ENCODE peak calls at places on chromosomes 1 and 21, in five cellular contexts. K, R, O, T and M are unnamed samples.

GRCh38 chr1:93908394-93909145 is 660 bp downstream of the GCLM start:
- DNase-seq in K (peak), R (peak), O (peak), T (no peak), M (no peak)

GRCh38 chr1:3883194-3883920 is 16.7 kb downstream of the C1orf174 start:
- DNase-seq in K (no peak), R (no peak), O (no peak), T (no peak), M (no peak)

GRCh38 chr1:240496941-240497340 is 115.0 kb downstream of the GREM2 start:
- DNase-seq in K (no peak), R (no peak), O (no peak), T (no peak), M (no peak)

GRCh38 chr1:167648978-167649752 is 19.1 kb downstream of the RCSD1 start:
- DNase-seq in K (no peak), R (no peak), O (no peak), T (no peak), M (no peak)

GRCh38 chr1:33349081-33349759 is 28.3 kb upstream of the A3GALT2 start:
- DNase-seq in K (peak), R (peak), O (no peak), T (no peak), M (peak)

GRCh38 chr1:58815069-58815679 is 31.3 kb upstream of the JUN start:
- DNase-seq in K (peak), R (peak), O (peak), T (peak), M (peak)

GRCh38 chr1:15765495-15766194 is 7.0 kb downstream of the FBLIM1 start:
- DNase-seq in K (peak), R (no peak), O (no peak), T (no peak), M (no peak)

GRCh38 chr1:222420621-222421020 is 127.3 kb downstream of the HHIPL2 start:
- DNase-seq in K (no peak), R (no peak), O (no peak), T (no peak), M (no peak)

GRCh38 chr1:38541223-38541622 is 318.3 kb downstream of the RRAGC start:
- DNase-seq in K (peak), R (no peak), O (no peak), T (no peak), M (no peak)

DNA sequence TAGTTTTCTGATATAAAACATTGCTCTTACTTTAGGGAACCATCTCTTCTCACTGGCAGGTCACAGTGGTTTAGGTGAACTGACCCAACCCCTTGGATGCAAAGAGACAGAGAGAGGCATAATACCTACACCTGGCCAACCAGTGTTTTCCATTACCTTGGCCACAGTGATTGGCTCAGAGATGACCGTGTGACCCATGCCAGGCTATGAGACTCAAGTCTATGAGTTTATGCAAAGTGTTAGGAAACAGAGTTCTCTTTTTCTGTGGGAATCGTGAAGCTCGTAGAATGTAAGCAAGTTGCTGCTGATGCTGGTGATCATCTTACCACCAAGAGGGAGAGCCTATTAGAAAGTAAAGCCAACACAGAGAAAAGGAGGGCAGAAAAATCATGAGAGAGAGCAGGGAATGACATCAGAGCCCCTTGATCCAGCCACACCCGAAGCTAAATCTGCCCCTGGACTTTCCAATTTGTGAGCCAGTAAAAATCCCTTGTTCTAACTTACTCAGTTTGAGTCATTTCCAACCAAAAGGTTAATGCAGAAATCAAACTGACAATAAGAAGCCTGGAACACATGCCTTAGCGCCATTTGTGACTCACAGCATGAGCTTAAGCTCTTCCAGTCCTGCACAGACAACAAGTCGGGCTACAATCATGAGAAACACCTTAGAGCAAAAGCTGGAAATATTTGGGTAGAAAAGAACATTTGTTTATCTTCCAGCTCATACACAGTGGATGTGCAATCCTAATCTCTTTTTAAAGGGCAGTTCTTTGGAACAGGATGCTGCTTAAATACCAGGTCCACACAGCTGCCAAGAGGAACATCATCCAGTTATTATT is 81.3 kb upstream of the KAZN start:
- DNase-seq in K (no peak), R (no peak), O (no peak), T (peak), M (no peak)
- TF ChIP-seq GABPA in K (no peak), R (no peak), O (no peak), T (peak), M (no peak)

DNA sequence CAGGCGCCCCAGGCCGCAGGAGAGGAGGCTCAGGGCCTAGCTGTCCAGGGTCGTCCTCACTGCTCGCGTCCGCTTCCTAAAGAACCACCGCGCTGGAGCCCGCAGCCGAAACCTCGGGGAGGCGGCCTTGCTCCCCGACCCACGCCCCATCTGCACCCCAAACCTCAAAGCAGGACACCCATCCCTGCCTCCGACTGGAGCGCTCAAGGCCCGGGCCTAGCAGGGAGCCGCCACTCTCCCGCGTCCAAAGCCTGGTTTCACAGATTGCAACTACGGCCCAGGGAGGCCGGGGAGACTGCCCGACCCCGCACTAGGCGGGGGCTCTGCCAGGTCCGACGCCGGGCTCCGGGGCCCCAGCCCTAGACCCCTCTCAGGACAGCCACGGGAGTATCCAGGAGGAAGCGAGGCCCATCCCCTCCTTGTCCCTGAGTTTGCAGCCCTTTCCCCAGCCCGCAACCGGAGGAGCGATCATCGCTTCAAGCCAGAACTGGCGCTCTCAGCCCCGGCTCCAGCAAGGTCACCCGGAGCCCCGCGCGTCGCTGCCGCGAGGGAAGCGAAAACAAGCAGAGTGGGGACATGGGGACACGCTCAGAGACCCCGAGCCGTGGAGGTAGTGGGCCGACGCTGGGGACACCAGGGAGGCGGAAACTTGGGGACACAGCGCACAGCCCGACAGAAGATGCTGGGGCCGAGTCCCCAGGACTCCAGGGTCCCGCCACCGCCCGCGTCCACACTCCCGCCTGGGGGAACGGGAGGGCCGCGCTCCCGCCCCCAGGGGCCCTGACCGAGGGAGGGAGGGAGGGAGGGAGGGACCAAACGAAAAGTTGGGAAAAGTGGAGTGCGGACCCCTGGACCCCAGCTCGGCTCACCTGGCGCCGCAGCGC is 474 bp downstream of the TMEM200B start:
- DNase-seq in K (no peak), R (peak), O (no peak), T (no peak), M (peak)
- TF ChIP-seq RAD21 in K (no peak), R (no peak), O (no peak), T (no peak), M (no peak)

GRCh38 chr1:186811892-186812291 is 16.9 kb upstream of the PLA2G4A start:
- DNase-seq in K (no peak), R (no peak), O (no peak), T (no peak), M (no peak)

GRCh38 chr1:186807162-186807561 is 21.6 kb upstream of the PLA2G4A start:
- DNase-seq in K (no peak), R (no peak), O (no peak), T (no peak), M (no peak)

GRCh38 chr1:186813420-186813819 is 15.3 kb upstream of the PLA2G4A start:
- DNase-seq in K (no peak), R (no peak), O (no peak), T (no peak), M (no peak)

DNA sequence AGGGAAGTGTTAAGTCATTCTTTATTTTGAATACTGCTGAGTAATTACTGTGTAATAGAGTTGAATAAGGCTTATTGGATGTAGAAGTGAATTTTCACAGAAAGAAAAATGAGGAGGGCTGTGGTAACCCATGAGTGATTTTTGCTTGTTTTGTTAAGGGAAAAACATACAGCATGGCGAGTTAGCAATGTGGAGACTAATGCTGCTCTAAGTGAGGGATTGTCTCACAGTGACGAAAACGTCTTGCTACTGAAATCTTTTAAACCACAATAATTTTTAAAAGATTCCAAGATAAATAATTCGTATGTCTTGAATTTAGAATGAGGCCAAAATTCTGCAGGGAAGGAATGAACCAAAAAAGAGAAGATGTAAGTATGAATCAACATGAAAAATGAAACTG is 16.2 kb upstream of the PLA2G4A start:
- DNase-seq in K (no peak), R (no peak), O (no peak), T (no peak), M (no peak)
- TF ChIP-seq GABPA in K (no peak), R (no peak), O (no peak), T (no peak), M (no peak)

GRCh38 chr1:187212377-187212776 is 383.6 kb downstream of the PLA2G4A start:
- DNase-seq in K (no peak), R (no peak), O (no peak), T (no peak), M (no peak)
- TF ChIP-seq RAD21 in K (no peak), R (no peak), O (no peak), T (no peak), M (no peak)

GRCh38 chr1:234975122-234975940 is 153.3 kb downstream of the TOMM20 start:
- DNase-seq in K (peak), R (no peak), O (peak), T (no peak), M (no peak)

GRCh38 chr1:234977891-234978396 is 150.7 kb downstream of the TOMM20 start:
- DNase-seq in K (no peak), R (no peak), O (peak), T (no peak), M (no peak)

GRCh38 chr1:234978397-234979291 is 150.0 kb downstream of the TOMM20 start:
- DNase-seq in K (peak), R (no peak), O (peak), T (peak), M (peak)

GRCh38 chr1:234976880-234977680 is 151.6 kb downstream of the TOMM20 start:
- DNase-seq in K (no peak), R (no peak), O (no peak), T (no peak), M (no peak)

DNA sequence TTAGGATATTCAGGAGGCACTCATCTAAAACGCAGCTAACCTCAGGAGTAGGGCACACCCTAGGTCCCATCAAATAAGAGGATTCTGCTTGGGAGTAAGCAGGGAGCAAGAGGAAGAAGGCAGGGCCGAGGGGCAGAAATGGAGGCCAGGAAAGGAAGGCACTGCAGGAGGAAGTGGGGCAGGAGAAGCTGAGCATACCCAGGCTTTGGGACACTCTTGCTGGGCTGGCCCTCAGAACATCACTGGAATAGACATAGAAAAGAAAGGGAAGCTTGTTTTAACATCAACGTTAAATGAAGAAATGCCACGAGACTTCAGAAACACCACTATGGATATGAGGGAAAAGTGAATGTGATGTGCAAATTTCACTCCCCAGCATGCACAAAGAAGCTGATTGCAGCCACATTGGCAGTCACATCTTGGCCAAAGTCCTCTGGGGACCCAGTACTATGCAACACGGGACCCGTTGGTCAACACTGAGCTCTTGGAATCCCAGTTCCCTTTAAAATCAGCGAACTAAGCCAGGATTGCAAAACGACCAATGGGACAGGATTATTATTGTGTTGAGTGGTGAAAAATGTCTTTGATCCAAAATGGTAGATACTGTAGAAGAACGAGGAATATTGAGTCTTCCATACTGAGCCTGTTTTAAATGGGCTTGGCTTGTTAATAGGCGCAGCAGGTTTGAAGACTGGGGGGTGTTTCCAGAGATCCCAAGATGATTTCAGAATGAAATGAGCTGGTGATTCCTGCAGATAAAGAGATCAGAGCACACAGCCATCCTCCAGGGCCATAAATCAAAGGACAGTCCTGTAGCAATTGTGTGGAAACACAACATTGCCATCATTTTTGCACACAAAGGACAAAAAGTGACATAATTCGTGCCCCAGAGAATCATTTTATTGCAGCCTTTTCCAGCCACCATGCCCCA is 152.4 kb downstream of the TOMM20 start:
- DNase-seq in K (no peak), R (no peak), O (peak), T (no peak), M (no peak)
- TF ChIP-seq GABPA in K (no peak), R (no peak), O (no peak), T (no peak), M (no peak)

GRCh38 chr21:46206163-46207005 is 22.1 kb upstream of the SPATC1L start:
- DNase-seq in K (no peak), R (no peak), O (no peak), T (no peak), M (no peak)
- TF ChIP-seq RAD21 in K (no peak), R (no peak), O (no peak), T (no peak), M (no peak)

DNA sequence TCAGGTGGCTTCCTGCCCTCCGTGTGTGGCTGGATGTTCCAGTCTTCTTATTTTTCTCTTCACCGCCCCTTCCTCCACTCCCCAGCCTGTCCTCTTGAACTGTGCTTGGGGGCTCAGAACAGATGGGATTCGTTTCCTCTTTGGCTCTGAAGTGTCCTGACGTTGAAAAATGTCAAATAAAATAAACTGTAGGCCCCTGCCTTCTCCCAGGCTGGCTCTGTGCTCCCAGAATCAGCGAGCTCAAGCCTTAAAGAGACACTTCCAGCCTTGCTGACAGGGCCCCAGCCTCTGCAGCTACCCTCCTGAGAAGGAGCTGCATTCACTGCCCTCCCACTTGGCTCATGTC is 104.2 kb upstream of the IPO9 start:
- DNase-seq in K (no peak), R (no peak), O (no peak), T (no peak), M (no peak)
- TF ChIP-seq GABPA in K (no peak), R (no peak), O (no peak), T (no peak), M (no peak)